ENCODE peak calls at places on chromosomes 6 and 20, in nine cellular contexts. G is ascending aorta, N is A673, Q is pancreas, D is colonic mucosa, W is fibroblast of the aortic adventitia, A is cardiac muscle cell, I is coronary artery, Z is prostate gland. M is an unnamed sample.

GRCh38 chr20:36304786-36305495 is 1.2 kb upstream of the DLGAP4 start:
- DNase-seq in N (no peak), D (no peak), G (no peak), I (no peak), W (no peak), Z (no peak), A (no peak), Q (no peak), M (no peak)

GRCh38 chr6:41801380-41801779 is 13.9 kb downstream of the TOMM6 start:
- DNase-seq in D (no peak), Z (no peak), I (no peak), G (no peak), W (peak), Q (no peak), N (no peak), A (peak), M (peak)

GRCh38 chr6:44216677-44217331 is at the start of gene MYMX:
- DNase-seq in I (no peak), N (no peak), D (no peak), Z (no peak), A (no peak), W (no peak), G (peak), Q (peak), M (no peak)

GRCh38 chr6:4879724-4880372 is 103.6 kb downstream of the CDYL start:
- DNase-seq in Z (no peak), I (no peak), Q (no peak), G (no peak), A (no peak), W (no peak), D (peak), N (no peak), M (no peak)

GRCh38 chr20:24535956-24536730 is 66.7 kb downstream of the SYNDIG1 start:
- DNase-seq in N (no peak), W (no peak), Z (no peak), I (no peak), D (no peak), Q (no peak), G (no peak), A (no peak), M (no peak)

GRCh38 chr6:82182756-82183155 is 64.8 kb downstream of the IBTK start:
- DNase-seq in D (no peak), G (no peak), A (peak), I (no peak), W (peak), N (no peak), Q (no peak), Z (no peak), M (no peak)

GRCh38 chr20:11849976-11850670 is 67.6 kb upstream of the BTBD3 start:
- DNase-seq in A (peak), D (no peak), Q (no peak), N (peak), G (no peak), Z (no peak), I (no peak), W (peak), M (peak)

GRCh38 chr20:44743080-44743701 is 2.5 kb upstream of the KCNK15 start:
- DNase-seq in Q (no peak), W (no peak), D (no peak), N (no peak), G (no peak), Z (no peak), I (no peak), A (no peak), M (no peak)

GRCh38 chr20:59518881-59519706 is 85.2 kb upstream of the PHACTR3 start:
- DNase-seq in D (peak), A (peak), N (peak), G (no peak), Q (peak), W (peak), Z (no peak), I (no peak), M (peak)

GRCh38 chr20:32626859-32627636 is 41.9 kb upstream of the NOL4L start:
- DNase-seq in Z (no peak), A (no peak), G (no peak), N (no peak), W (no peak), I (no peak), D (no peak), Q (peak), M (no peak)

GRCh38 chr6:20540683-20541082 is 6.4 kb downstream of the CDKAL1 start:
- DNase-seq in Z (no peak), G (no peak), D (no peak), I (no peak), A (no peak), W (peak), N (no peak), Q (no peak), M (peak)

GRCh38 chr20:59342017-59342957 is 41.9 kb downstream of the EDN3 start:
- DNase-seq in Z (no peak), G (no peak), A (no peak), I (no peak), W (no peak), Q (no peak), N (peak), D (peak), M (no peak)

GRCh38 chr20:47799116-47799715 is 13.9 kb upstream of the SULF2 start:
- DNase-seq in N (no peak), G (no peak), Z (no peak), D (no peak), Q (no peak), A (peak), I (no peak), W (no peak), M (no peak)

GRCh38 chr6:64520050-64520449 is 884.4 kb downstream of the PHF3 start:
- DNase-seq in Q (no peak), Z (no peak), D (no peak), A (peak), W (peak), N (peak), I (no peak), G (no peak), M (peak)

GRCh38 chr6:70846207-70846835 is 110.5 kb downstream of the B3GAT2 start:
- DNase-seq in N (no peak), Q (no peak), D (no peak), Z (no peak), I (no peak), W (no peak), G (no peak), A (no peak), M (no peak)

GRCh38 chr20:10673176-10673830 is 496 bp downstream of the JAG1 start:
- DNase-seq in A (peak), W (no peak), D (peak), N (peak), Z (no peak), G (no peak), I (no peak), Q (peak), M (no peak)

GRCh38 chr6:170057034-170057734 is 233.7 kb downstream of the DLL1 start:
- DNase-seq in N (no peak), Z (no peak), I (peak), D (no peak), Q (no peak), G (no peak), W (no peak), A (no peak), M (no peak)
- H3K4me3 ChIP-seq in N (no peak), Z (no peak), I (no peak), D (no peak), Q (no peak), G (no peak), W (no peak), A (no peak), M (no peak)

DNA sequence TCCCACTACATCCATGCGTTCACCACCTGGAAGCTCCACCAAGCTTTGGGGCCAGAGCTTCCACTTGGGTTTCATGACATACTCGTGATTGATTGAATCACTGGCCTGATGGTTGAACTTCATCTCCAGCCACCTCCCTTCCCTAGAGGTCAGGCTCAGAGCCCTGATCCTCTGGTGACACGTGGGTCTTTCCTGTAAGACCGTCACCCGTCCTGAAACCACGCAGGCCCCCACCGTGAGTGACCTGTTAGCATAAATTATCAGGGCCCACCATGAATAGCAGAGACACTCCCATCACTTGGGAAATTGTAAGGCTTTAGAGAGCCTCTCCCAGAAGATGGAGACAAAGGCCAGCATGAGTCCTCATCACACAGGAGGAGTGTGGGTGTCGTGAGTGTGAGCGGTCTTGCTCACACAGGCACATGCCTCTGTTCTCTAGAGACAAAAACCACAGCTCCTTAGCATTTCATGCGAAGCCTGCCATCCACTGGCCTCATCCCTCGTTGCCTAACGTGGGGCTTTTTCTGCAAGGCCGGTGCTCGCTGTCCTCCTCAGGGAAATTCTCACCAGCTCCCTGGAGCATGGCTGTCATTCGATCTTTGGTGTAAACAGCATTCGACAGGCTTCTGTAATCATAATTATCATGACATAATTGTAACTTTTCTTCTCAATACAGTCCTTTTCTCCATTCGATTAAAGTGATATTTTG is 65.1 kb upstream of the DUSP22 start:
- DNase-seq in D (no peak), A (no peak), G (no peak), Q (no peak), W (peak), I (no peak), N (no peak), Z (no peak), M (no peak)
- TF ChIP-seq CTCF in D (no peak), A (no peak), G (no peak), Q (no peak), W (no peak), I (no peak), N (peak), Z (no peak), M (no peak)

GRCh38 chr6:170288091-170288631 is 2.7 kb downstream of the DLL1 start:
- DNase-seq in Q (no peak), A (no peak), I (peak), W (no peak), D (no peak), N (no peak), G (peak), Z (no peak), M (no peak)

GRCh38 chr6:170285482-170285881 is 5.4 kb downstream of the DLL1 start:
- DNase-seq in G (peak), Z (no peak), I (no peak), D (no peak), N (no peak), A (no peak), W (no peak), Q (no peak), M (no peak)

GRCh38 chr6:170287371-170287876 is 3.5 kb downstream of the DLL1 start:
- DNase-seq in I (peak), Q (no peak), D (no peak), Z (no peak), N (no peak), A (no peak), W (no peak), G (peak), M (no peak)

GRCh38 chr6:170286246-170286933 is 4.5 kb downstream of the DLL1 start:
- DNase-seq in A (peak), I (no peak), D (peak), Q (peak), G (peak), Z (no peak), W (peak), N (peak), M (peak)

DNA sequence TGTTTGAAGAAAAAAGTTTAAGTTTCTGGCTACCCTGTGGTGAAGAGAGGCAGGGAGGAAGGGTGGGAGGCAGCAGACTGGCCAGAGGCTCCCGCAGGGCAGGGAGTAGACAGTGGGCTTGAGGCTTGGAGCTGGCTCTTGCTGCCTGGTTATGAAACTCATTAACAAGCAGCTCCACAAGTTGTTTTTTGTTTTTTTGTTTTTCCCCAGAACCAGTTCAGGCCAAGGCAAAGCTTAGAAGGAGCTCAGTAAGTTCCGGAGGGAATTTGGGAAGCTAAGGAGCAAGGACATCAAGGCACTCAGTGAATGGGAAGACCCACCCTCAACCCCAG is 4.0 kb downstream of the DLL1 start:
- DNase-seq in Z (no peak), Q (no peak), I (no peak), D (no peak), N (no peak), G (no peak), W (no peak), A (no peak), M (no peak)
- H3K4me3 ChIP-seq in Z (no peak), Q (no peak), I (no peak), D (no peak), N (peak), G (no peak), W (no peak), A (no peak), M (no peak)

GRCh38 chr6:30556964-30557682 is at the start of gene PRR3:
- DNase-seq in Z (peak), Q (peak), W (peak), G (peak), A (peak), D (peak), I (peak), N (peak), M (peak)

GRCh38 chr6:30554962-30555361 is 1.3 kb downstream of the GNL1 start:
- DNase-seq in W (peak), Q (no peak), A (no peak), N (no peak), D (no peak), I (no peak), Z (no peak), G (no peak), M (no peak)

GRCh38 chr6:30556714-30556963 is 350 bp upstream of the GNL1 start:
- DNase-seq in G (peak), N (no peak), W (no peak), I (peak), Z (peak), D (peak), A (peak), Q (no peak), M (no peak)

GRCh38 chr6:30555428-30556005 is 772 bp downstream of the GNL1 start:
- DNase-seq in D (peak), G (peak), W (peak), A (peak), N (no peak), Z (peak), I (peak), Q (peak), M (peak)

DNA sequence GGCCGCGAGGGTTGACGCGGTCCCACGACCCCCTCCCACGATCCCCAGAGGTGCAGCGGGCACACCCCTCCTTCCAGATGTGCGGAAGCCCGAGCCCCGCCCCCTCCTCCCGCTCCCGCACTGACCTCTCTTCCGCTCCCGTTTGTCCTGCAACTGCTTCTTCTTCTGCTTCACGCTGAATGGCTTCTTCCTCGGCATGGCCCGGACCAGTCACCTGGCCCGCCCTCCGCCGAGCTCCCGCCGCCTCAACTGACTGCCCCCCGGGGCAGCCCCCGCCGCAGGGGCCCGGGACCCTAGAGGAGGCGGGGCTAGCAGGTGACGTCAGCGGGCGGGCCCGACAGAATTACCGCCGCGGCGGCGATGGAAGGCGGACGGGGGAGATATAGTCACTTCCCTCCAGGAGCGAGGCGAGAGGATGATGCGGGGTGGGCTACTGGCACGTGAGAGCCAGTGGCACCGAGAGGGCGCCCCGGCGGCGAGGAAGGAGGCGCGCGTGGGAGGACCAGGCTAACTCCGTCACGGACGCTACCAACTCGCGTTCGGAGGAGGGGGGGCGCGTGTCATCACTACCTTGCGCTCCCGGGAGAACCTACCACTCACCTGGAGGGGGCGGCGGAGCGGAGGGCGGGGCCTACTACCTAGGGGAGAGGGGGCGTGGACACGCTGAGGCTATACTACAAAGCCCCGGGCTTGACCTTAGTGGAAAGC is at the start of gene GNL1:
- DNase-seq in Z (peak), N (peak), Q (peak), I (peak), G (peak), A (peak), D (peak), W (peak), M (peak)
- TF ChIP-seq CTCF in Z (peak), N (no peak), Q (no peak), I (no peak), G (no peak), A (no peak), D (no peak), W (no peak), M (peak)

GRCh38 chr6:150037526-150038201 is 12.3 kb upstream of the RAET1L start:
- DNase-seq in A (no peak), I (no peak), Q (no peak), G (no peak), D (no peak), N (no peak), W (no peak), Z (no peak), M (no peak)
- H3K4me3 ChIP-seq in A (no peak), I (peak), Q (no peak), G (peak), D (peak), N (peak), W (peak), Z (no peak), M (no peak)

GRCh38 chr20:15257071-15257470 is 919.7 kb upstream of the FLRT3 start:
- DNase-seq in Z (no peak), G (no peak), I (no peak), Q (no peak), D (no peak), N (no peak), W (no peak), A (no peak), M (no peak)

GRCh38 chr20:15252289-15252688 is 914.9 kb upstream of the FLRT3 start:
- DNase-seq in Q (no peak), W (no peak), N (no peak), Z (no peak), G (no peak), I (no peak), D (no peak), A (no peak), M (no peak)

GRCh38 chr20:15253431-15253830 is 916.0 kb upstream of the FLRT3 start:
- DNase-seq in A (no peak), N (no peak), Q (no peak), Z (no peak), W (no peak), G (no peak), D (no peak), I (no peak), M (no peak)

DNA sequence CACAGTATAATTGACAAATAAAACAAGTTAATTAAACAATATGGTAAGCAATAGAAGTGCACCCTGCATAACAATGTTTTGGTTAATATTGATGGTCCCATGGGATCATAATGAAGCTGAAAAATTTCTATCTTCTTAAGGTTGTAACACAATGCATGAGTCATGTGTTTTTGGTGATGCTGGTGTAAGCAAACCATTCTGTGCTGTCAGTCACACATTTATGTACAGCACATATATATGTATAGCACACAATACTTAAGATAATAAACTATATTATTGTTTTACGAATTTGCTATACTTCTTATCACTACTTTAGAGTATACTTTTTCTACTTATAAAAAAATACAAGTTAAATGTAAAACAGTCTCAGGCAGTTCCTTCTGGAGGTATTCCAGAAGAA is 920.1 kb upstream of the FLRT3 start:
- DNase-seq in I (no peak), A (no peak), W (no peak), D (no peak), N (no peak), Z (no peak), Q (no peak), G (no peak), M (no peak)
- TF ChIP-seq CTCF in I (no peak), A (no peak), W (no peak), D (no peak), N (no peak), Z (no peak), Q (no peak), G (no peak), M (no peak)

GRCh38 chr6:132972971-132973370 is 158.6 kb downstream of the RPS12 start:
- DNase-seq in Q (no peak), G (no peak), A (no peak), Z (no peak), D (no peak), W (no peak), I (no peak), N (no peak), M (no peak)

GRCh38 chr6:132971676-132972075 is 157.3 kb downstream of the RPS12 start:
- DNase-seq in D (no peak), Q (no peak), Z (no peak), I (no peak), N (no peak), W (no peak), A (no peak), G (no peak), M (no peak)

GRCh38 chr6:132974122-132974521 is 159.8 kb downstream of the RPS12 start:
- DNase-seq in Z (no peak), W (no peak), Q (no peak), G (no peak), A (no peak), D (no peak), N (no peak), I (no peak), M (no peak)

GRCh38 chr6:132973556-132973993 is 159.2 kb downstream of the RPS12 start:
- DNase-seq in W (no peak), G (no peak), N (no peak), Z (no peak), I (no peak), Q (no peak), A (no peak), D (no peak), M (no peak)

GRCh38 chr6:132972254-132972653 is 157.9 kb downstream of the RPS12 start:
- DNase-seq in I (no peak), D (no peak), A (no peak), Q (no peak), N (no peak), W (no peak), G (no peak), Z (no peak), M (no peak)
- H3K4me3 ChIP-seq in I (no peak), D (no peak), A (no peak), Q (no peak), N (no peak), W (no peak), G (no peak), Z (no peak), M (no peak)

M was measured in fibroblast of villous mesenchyme.